ENCODE peak calls at places on chromosomes 13 and 19, in nine cellular contexts. D, V, J, S, A, K, C, W and N are unnamed samples.
A peak's percentile ranks its signal among the peaks of the same experiment; 100 is the strongest.

GRCh38 chr19:1992759-1993260 is 22.7 kb downstream of the BTBD2 start:
- DNase-seq in D (no peak), V (peak; percentile 33), J (peak; percentile 64), S (no peak), A (no peak), K (no peak), C (peak; percentile 97), W (no peak), N (no peak)

GRCh38 chr13:93522486-93522885 is 295.9 kb downstream of the GPC6 start:
- DNase-seq in D (no peak), V (no peak), J (no peak), S (no peak), A (no peak), K (no peak), C (no peak), W (no peak), N (no peak)

GRCh38 chr19:36378625-36379509 is at the start of gene ZFP14:
- DNase-seq in D (peak; percentile 99), V (peak; percentile 95), J (peak; percentile 95), S (peak; percentile 94), A (peak; percentile 89), K (peak; percentile 82), C (peak; percentile 98), W (peak; percentile 93), N (peak; percentile 98)

GRCh38 chr19:16303755-16304154 is 20.9 kb upstream of the KLF2 start:
- DNase-seq in D (no peak), V (no peak), J (peak; percentile 86), S (peak; percentile 84), A (no peak), K (no peak), C (no peak), W (no peak), N (no peak)

GRCh38 chr19:2207991-2208860 is 27.9 kb downstream of the PLEKHJ1 start:
- DNase-seq in D (peak; percentile 82), V (peak; percentile 63), J (peak; percentile 85), S (peak; percentile 53), A (no peak), K (no peak), C (peak; percentile 57), W (peak; percentile 88), N (peak; percentile 70)

GRCh38 chr13:80082396-80083096 is 258.4 kb downstream of the SPRY2 start:
- DNase-seq in D (no peak), V (no peak), J (no peak), S (peak; percentile 16), A (no peak), K (no peak), C (no peak), W (no peak), N (no peak)

GRCh38 chr19:40539070-40539469 is 37.6 kb upstream of the SHKBP1 start:
- DNase-seq in D (no peak), V (no peak), J (no peak), S (no peak), A (no peak), K (no peak), C (no peak), W (no peak), N (no peak)

GRCh38 chr13:90750021-90750420 is 597.5 kb upstream of the MIR17HG start:
- DNase-seq in D (no peak), V (no peak), J (no peak), S (no peak), A (no peak), K (no peak), C (no peak), W (no peak), N (no peak)

GRCh38 chr19:2462635-2463421 is 6.1 kb upstream of the LMNB2 start:
- DNase-seq in D (no peak), V (peak; percentile 82), J (peak; percentile 95), S (peak; percentile 88), A (peak; percentile 93), K (peak; percentile 91), C (no peak), W (peak; percentile 89), N (no peak)

GRCh38 chr13:38303816-38304215 is 45.8 kb upstream of the UFM1 start:
- DNase-seq in D (no peak), V (no peak), J (no peak), S (no peak), A (no peak), K (no peak), C (no peak), W (no peak), N (no peak)

GRCh38 chr13:32811297-32811800 is 204.9 kb upstream of the KL start:
- DNase-seq in D (peak; percentile 33), V (peak; percentile 30), J (no peak), S (no peak), A (no peak), K (no peak), C (no peak), W (no peak), N (peak; percentile 32)

GRCh38 chr13:100298691-100299090 is 209.8 kb downstream of the PCCA start:
- DNase-seq in D (no peak), V (no peak), J (no peak), S (peak; percentile 55), A (no peak), K (no peak), C (no peak), W (no peak), N (no peak)

GRCh38 chr19:48127561-48127960 is 16.9 kb upstream of the PLA2G4C start:
- DNase-seq in D (no peak), V (no peak), J (no peak), S (no peak), A (no peak), K (no peak), C (no peak), W (no peak), N (no peak)

GRCh38 chr19:16293133-16294085 is 31.2 kb upstream of the KLF2 start:
- DNase-seq in D (no peak), V (peak; percentile 66), J (peak; percentile 96), S (peak; percentile 88), A (peak; percentile 61), K (no peak), C (peak; percentile 41), W (peak; percentile 90), N (no peak)

GRCh38 chr19:19465436-19466070 is 49.8 kb downstream of the TSSK6 start:
- DNase-seq in D (no peak), V (no peak), J (no peak), S (no peak), A (no peak), K (no peak), C (no peak), W (no peak), N (no peak)
- TF ChIP-seq POLR2A in D (no peak), V (no peak), J (no peak), S (no peak), A (no peak), K (no peak), C (no peak), W (no peak), N (peak; percentile 22)

GRCh38 chr19:53598361-53598760 is 33.4 kb upstream of the DPRX start:
- DNase-seq in D (no peak), V (no peak), J (no peak), S (no peak), A (no peak), K (no peak), C (no peak), W (no peak), N (no peak)
- TF ChIP-seq POLR2AphosphoS5 in D (no peak), V (no peak), J (no peak), S (no peak), A (no peak), K (no peak), C (no peak), W (no peak), N (no peak)

GRCh38 chr19:55644842-55645511 is 1.5 kb downstream of the ZNF581 start:
- DNase-seq in D (no peak), V (no peak), J (no peak), S (no peak), A (no peak), K (no peak), C (no peak), W (peak; percentile 55), N (no peak)
- TF ChIP-seq POLR2A in D (no peak), V (no peak), J (no peak), S (no peak), A (no peak), K (no peak), C (no peak), W (no peak), N (no peak)

GRCh38 chr13:87153371-87153770 is 517.8 kb upstream of the SLITRK5 start:
- DNase-seq in D (no peak), V (no peak), J (no peak), S (no peak), A (no peak), K (no peak), C (no peak), W (no peak), N (no peak)
- TF ChIP-seq POLR2AphosphoS5 in D (no peak), V (no peak), J (no peak), S (no peak), A (no peak), K (no peak), C (no peak), W (no peak), N (no peak)